ENCODE peak calls at places on chromosomes 12 and 14, in seven cellular contexts. C, U, O, Q, H, D and B are unnamed samples. For H3K27me3, H3K36me3 and H3K4me1, the result is how much of the 10 kb centered on the place peaks cover.

GRCh38 chr14:35403085-35403396 is 1.5 kb downstream of the NFKBIA start:
- DNase-seq in C (peak), Q (peak), D (no peak), H (peak), U (peak), O (no peak), B (peak)

GRCh38 chr12:39619316-39619659 is 315 bp downstream of the ABCD2 start:
- DNase-seq in C (no peak), D (no peak), U (no peak), H (no peak), Q (no peak), O (no peak), B (no peak)

GRCh38 chr12:113111247-113111646 is 24.3 kb downstream of the RASAL1 start:
- DNase-seq in H (no peak), D (no peak), O (no peak), U (no peak), C (no peak), Q (no peak), B (no peak)

GRCh38 chr14:33103489-33103888 is 164.8 kb downstream of the NPAS3 start:
- DNase-seq in D (no peak), U (no peak), C (no peak), Q (no peak), H (no peak), O (no peak), B (no peak)

GRCh38 chr14:104795781-104796681 is 483 bp upstream of the AKT1 start:
- DNase-seq in C (peak), Q (peak), O (no peak), D (peak), H (peak), U (peak), B (no peak)

GRCh38 chr12:69007166-69007857 is 74.3 kb upstream of the CPM start:
- DNase-seq in D (peak), O (peak), U (peak), H (peak), Q (peak), C (no peak), B (peak)

GRCh38 chr12:104012331-104012730 is 37.7 kb downstream of the GLT8D2 start:
- DNase-seq in O (no peak), D (no peak), C (no peak), Q (no peak), H (no peak), U (no peak), B (no peak)

GRCh38 chr12:123030686-123031085 is 50.2 kb downstream of the ARL6IP4 start:
- DNase-seq in O (no peak), U (no peak), D (no peak), H (no peak), C (no peak), Q (no peak), B (no peak)

GRCh38 chr14:101654051-101654450 is 92.8 kb downstream of the DIO3 start:
- DNase-seq in Q (no peak), U (no peak), O (no peak), C (no peak), D (no peak), H (no peak), B (peak)

GRCh38 chr12:77983859-77984258 is 153.2 kb downstream of the NAV3 start:
- DNase-seq in C (no peak), U (no peak), H (no peak), O (no peak), D (no peak), Q (no peak), B (no peak)

GRCh38 chr14:24612186-24612585 is 2.7 kb upstream of the GZMH start:
- DNase-seq in D (no peak), O (no peak), C (no peak), U (no peak), H (no peak), Q (no peak), B (peak)

GRCh38 chr14:71103662-71104484 is 196.6 kb downstream of the PCNX1 start:
- DNase-seq in D (peak), U (no peak), O (peak), C (peak), Q (no peak), H (no peak), B (peak)

GRCh38 chr14:51783765-51784164 is 76.6 kb upstream of the GNG2 start:
- DNase-seq in U (no peak), C (no peak), H (no peak), O (no peak), D (no peak), Q (no peak), B (peak)

GRCh38 chr14:69582207-69582606 is 7.5 kb upstream of the CCDC177 start:
- DNase-seq in Q (no peak), D (no peak), U (no peak), H (no peak), O (no peak), C (no peak), B (no peak)

GRCh38 chr14:26729851-26730250 is 132.0 kb upstream of the NOVA1 start:
- DNase-seq in D (no peak), C (no peak), H (no peak), U (no peak), Q (no peak), O (no peak), B (no peak)

GRCh38 chr14:91413547-91414474 is 3.8 kb downstream of the CCDC88C start:
- DNase-seq in C (no peak), O (peak), D (peak), H (peak), U (no peak), Q (peak), B (no peak)

GRCh38 chr12:123886931-123887582 is 85.6 kb downstream of the CCDC92 start:
- DNase-seq in U (no peak), C (no peak), O (no peak), D (no peak), H (no peak), Q (no peak), B (no peak)

GRCh38 chr14:33647385-33647786 is 303.5 kb downstream of the EGLN3 start:
- DNase-seq in H (no peak), U (no peak), O (peak), D (peak), C (no peak), Q (no peak), B (peak)

GRCh38 chr14:75123991-75124390 is 2.9 kb downstream of the NEK9 start:
- DNase-seq in Q (no peak), U (no peak), O (peak), D (peak), C (no peak), H (peak), B (peak)

GRCh38 chr14:94681300-94682060 is 69.3 kb downstream of the SERPINA3 start:
- DNase-seq in O (no peak), Q (peak), H (peak), D (peak), U (no peak), C (no peak), B (peak)

GRCh38 chr12:116310082-116310481 is 32.6 kb upstream of the MED13L start:
- DNase-seq in Q (no peak), H (no peak), D (no peak), U (no peak), O (no peak), C (no peak), B (no peak)

GRCh38 chr12:11543513-11544168 is 105.8 kb upstream of the ETV6 start:
- DNase-seq in Q (no peak), C (no peak), D (no peak), H (no peak), O (peak), U (no peak), B (no peak)

GRCh38 chr14:106174206-106174605 is 647.8 kb downstream of the TMEM121 start:
- DNase-seq in U (no peak), O (no peak), Q (no peak), D (peak), H (peak), C (no peak), B (no peak)

GRCh38 chr12:71300772-71301675 is 138.6 kb upstream of the LGR5 start:
- DNase-seq in Q (no peak), C (no peak), D (no peak), O (no peak), H (no peak), U (no peak), B (no peak)

GRCh38 chr14:91241848-91242247 is 2.7 kb downstream of the GPR68 start:
- DNase-seq in C (no peak), O (no peak), Q (no peak), U (no peak), H (peak), D (peak), B (no peak)

GRCh38 chr14:106209745-106210144 is 683.4 kb downstream of the TMEM121 start:
- DNase-seq in C (no peak), U (no peak), D (no peak), H (no peak), O (no peak), Q (no peak), B (no peak)

GRCh38 chr12:56581418-56582145 is 48.5 kb downstream of the BAZ2A start:
- DNase-seq in U (peak), H (no peak), D (no peak), C (no peak), Q (no peak), O (no peak), B (peak)

GRCh38 chr12:80707830-80708534 is 548 bp downstream of the MYF6 start:
- DNase-seq in D (no peak), O (no peak), Q (peak), U (no peak), H (no peak), C (no peak), B (no peak)

GRCh38 chr12:80704430-80704829 is 3.0 kb upstream of the MYF6 start:
- DNase-seq in D (no peak), U (no peak), H (no peak), O (no peak), C (no peak), Q (no peak), B (no peak)

GRCh38 chr12:80709811-80710726 is 2.6 kb downstream of the MYF6 start:
- DNase-seq in Q (peak), C (no peak), H (no peak), O (no peak), D (peak), U (no peak), B (no peak)

GRCh38 chr12:80708535-80709328 is 1.3 kb downstream of the MYF6 start:
- DNase-seq in H (no peak), U (no peak), Q (peak), D (no peak), O (no peak), C (no peak), B (no peak)

GRCh38 chr12:80707126-80707829 is at the start of gene MYF6:
- DNase-seq in H (no peak), Q (no peak), U (no peak), C (no peak), O (no peak), D (no peak), B (no peak)
- H3K27me3 ChIP-seq in H (under half), Q (half or more), U (under half), C (under half), O (under half), D (under half), B (under half)

GRCh38 chr14:102728509-102728908 is 48.7 kb upstream of the TRAF3 start:
- DNase-seq in H (no peak), C (no peak), U (no peak), O (no peak), D (no peak), Q (no peak), B (no peak)
- H3K36me3 ChIP-seq in H (under half), C (under half), U (under half), O (under half), D (under half), Q (half or more), B (under half)

DNA sequence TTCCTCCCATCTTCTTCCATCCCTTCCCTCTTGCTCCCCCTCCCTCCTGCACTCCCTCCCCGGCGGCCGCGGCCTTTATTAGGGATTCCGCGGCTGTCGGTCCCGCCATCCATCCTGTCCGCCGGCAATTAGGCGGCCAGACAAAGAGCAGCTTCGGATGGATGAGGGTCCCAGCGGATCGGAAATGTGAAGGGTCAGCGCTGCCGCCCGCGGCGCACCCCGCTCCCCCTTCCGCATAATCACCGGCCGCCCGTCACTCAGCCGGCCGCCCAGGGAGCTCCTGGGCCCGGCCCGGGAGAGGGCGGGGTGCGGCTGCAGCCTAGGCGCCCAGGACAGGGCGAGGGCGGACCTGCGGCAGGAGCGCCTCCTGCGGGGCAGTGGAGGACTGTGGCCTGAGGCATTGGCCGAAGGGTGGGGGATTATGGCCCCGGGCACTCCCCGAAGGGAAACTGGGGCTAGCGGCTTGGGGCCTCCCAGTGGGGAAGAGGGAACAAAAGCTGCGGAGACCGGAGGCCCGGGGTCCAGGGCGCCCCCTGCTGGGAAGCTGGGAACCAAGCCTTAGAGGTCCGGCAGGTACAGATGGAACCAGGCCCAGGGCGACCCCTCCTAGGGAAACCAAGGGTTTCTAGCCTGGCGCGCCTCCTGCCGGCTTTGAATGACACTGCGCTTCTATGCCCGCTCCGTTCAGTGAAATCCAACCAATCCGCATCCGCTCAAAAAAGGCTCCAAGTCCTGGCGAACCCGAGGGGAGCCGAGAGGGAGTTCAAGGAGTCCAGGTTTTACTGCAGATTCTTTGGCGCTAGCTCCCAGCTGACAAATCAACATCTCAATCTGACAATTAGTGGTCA is 4.4 kb upstream of the DNAJC22 start:
- DNase-seq in D (peak), C (peak), H (peak), U (peak), Q (peak), O (no peak), B (peak)
- H3K4me1 ChIP-seq in D (half or more), C (half or more), H (half or more), U (under half), Q (under half), O (under half), B (under half)

GRCh38 chr12:64824500-64825142 is at the start of gene TBC1D30:
- DNase-seq in O (no peak), C (no peak), U (peak), H (no peak), D (no peak), Q (peak), B (no peak)
- H3K27me3 ChIP-seq in O (under half), C (under half), U (under half), H (under half), D (under half), Q (half or more), B (under half)

GRCh38 chr12:13587721-13588389 is 391.3 kb downstream of the EMP1 start:
- DNase-seq in U (no peak), H (no peak), Q (peak), O (no peak), D (no peak), C (no peak), B (no peak)
- H3K36me3 ChIP-seq in U (under half), H (under half), Q (under half), O (under half), D (under half), C (under half), B (under half)

DNA sequence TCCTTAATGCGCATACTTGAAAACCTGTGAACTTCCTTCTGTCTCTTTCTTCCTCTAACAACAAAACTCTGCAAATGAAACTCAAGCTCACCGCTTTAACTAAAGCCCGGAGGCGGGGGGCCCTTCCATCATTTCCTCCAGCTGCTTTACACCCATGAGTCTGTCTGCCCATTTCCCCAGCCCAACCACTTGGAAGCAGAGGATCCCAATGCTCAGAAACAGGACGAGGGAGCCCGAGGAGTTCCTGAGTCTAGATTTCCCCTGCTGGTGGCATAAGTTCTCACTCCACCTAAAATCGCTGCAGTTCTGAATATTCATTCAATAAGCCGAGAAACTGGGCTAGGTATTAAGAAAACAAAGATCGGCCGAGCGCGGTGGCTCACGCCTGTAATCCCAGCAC is 30.8 kb downstream of the GPR19 start:
- DNase-seq in Q (peak), H (no peak), U (no peak), D (no peak), O (no peak), C (no peak), B (no peak)
- H3K4me1 ChIP-seq in Q (under half), H (under half), U (under half), D (under half), O (under half), C (under half), B (under half)

GRCh38 chr12:49887536-49888401 is 15.9 kb downstream of the FAIM2 start:
- DNase-seq in Q (peak), U (no peak), D (no peak), H (no peak), O (no peak), C (no peak), B (no peak)

GRCh38 chr12:49887091-49887490 is 16.6 kb downstream of the FAIM2 start:
- DNase-seq in Q (peak), C (no peak), D (no peak), U (no peak), O (no peak), H (no peak), B (no peak)

GRCh38 chr12:49889361-49890095 is 14.2 kb downstream of the FAIM2 start:
- DNase-seq in D (no peak), U (no peak), H (no peak), O (no peak), Q (peak), C (no peak), B (no peak)

GRCh38 chr12:49890096-49890461 is 13.6 kb downstream of the FAIM2 start:
- DNase-seq in Q (no peak), C (no peak), U (no peak), H (no peak), D (no peak), O (no peak), B (no peak)

GRCh38 chr12:49888461-49889151 is 15.1 kb downstream of the FAIM2 start:
- DNase-seq in U (no peak), C (no peak), O (no peak), D (peak), H (no peak), Q (peak), B (peak)
- H3K27me3 ChIP-seq in U (under half), C (under half), O (under half), D (under half), H (under half), Q (under half), B (under half)

GRCh38 chr12:132452596-132453350 is 37.2 kb upstream of the FBRSL1 start:
- DNase-seq in H (no peak), O (no peak), D (no peak), U (no peak), C (no peak), Q (no peak), B (no peak)

GRCh38 chr12:132453361-132454133 is 36.4 kb upstream of the FBRSL1 start:
- DNase-seq in D (no peak), H (no peak), Q (no peak), C (no peak), U (no peak), O (no peak), B (peak)

GRCh38 chr12:132451172-132451835 is 38.6 kb upstream of the FBRSL1 start:
- DNase-seq in D (no peak), H (peak), Q (no peak), U (no peak), C (no peak), O (no peak), B (no peak)

GRCh38 chr12:132450391-132451171 is 39.4 kb upstream of the FBRSL1 start:
- DNase-seq in Q (no peak), D (no peak), H (no peak), U (no peak), O (no peak), C (no peak), B (no peak)

DNA sequence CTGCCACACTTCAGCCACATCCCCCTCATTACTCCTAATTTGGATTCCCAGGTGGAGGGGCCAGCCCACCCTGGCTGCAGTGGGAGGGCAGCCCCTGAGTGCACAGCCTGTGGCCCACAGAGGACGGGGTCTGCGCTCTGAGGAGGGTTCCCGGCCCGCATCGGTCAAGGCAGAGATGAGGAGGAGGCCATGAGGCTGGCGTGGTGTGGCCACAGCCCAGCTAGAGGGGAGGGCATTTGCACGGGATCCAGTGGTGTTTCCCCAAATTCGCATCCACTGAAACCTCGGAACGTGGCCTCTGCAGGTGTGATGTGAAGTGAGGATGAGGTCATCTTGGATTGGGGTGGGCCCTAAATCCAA is 38.1 kb upstream of the FBRSL1 start:
- DNase-seq in H (no peak), D (no peak), U (no peak), O (no peak), C (no peak), Q (no peak), B (no peak)
- H3K36me3 ChIP-seq in H (under half), D (under half), U (under half), O (under half), C (under half), Q (under half), B (under half)